ENCODE peak calls at places on chromosomes 3 and 15, in seven cellular contexts. U is heart left ventricle; J is sigmoid colon; K is A549; Q is caudate nucleus; G is neural progenitor cell; N is CD8-positive, alpha-beta memory T cell. B is an unnamed sample.

GRCh38 chr3:147407495-147408179 is 1.3 kb upstream of the ZIC4 start:
- DNase-seq in K (no peak), J (no peak), G (peak; percentile 50), U (no peak), N (no peak), Q (no peak), B (no peak)

GRCh38 chr3:33402936-33403335 is 37.3 kb downstream of the UBP1 start:
- DNase-seq in U (no peak), K (no peak), Q (no peak), N (no peak), G (no peak), J (no peak), B (no peak)

GRCh38 chr3:79604681-79605080 is 163.1 kb downstream of the ROBO1 start:
- DNase-seq in U (no peak), J (no peak), N (no peak), Q (no peak), G (no peak), K (no peak), B (no peak)

GRCh38 chr15:101433396-101433795 is 56.1 kb downstream of the PCSK6 start:
- DNase-seq in G (no peak), N (no peak), U (no peak), J (no peak), K (no peak), Q (no peak), B (no peak)

GRCh38 chr3:148319161-148319915 is 378.4 kb upstream of the AGTR1 start:
- DNase-seq in G (no peak), Q (no peak), N (no peak), K (no peak), U (no peak), J (no peak), B (no peak)

GRCh38 chr3:174863488-174863887 is 4.4 kb downstream of the NAALADL2 start:
- DNase-seq in J (no peak), K (no peak), U (no peak), N (no peak), Q (no peak), G (no peak), B (peak; percentile 90)

GRCh38 chr3:139728414-139728813 is 50.6 kb upstream of the NMNAT3 start:
- DNase-seq in K (peak; percentile 12), U (no peak), J (no peak), Q (no peak), G (no peak), N (no peak), B (no peak)

GRCh38 chr3:46737320-46737719 is 19.7 kb upstream of the PRSS50 start:
- DNase-seq in G (no peak), Q (no peak), U (no peak), N (no peak), K (no peak), J (no peak), B (no peak)

GRCh38 chr15:48913141-48913540 is 35.2 kb downstream of the EID1 start:
- DNase-seq in J (no peak), Q (no peak), G (no peak), U (no peak), N (no peak), K (peak; percentile 12), B (no peak)

GRCh38 chr3:194142156-194142910 is 6.4 kb downstream of the HES1 start:
- DNase-seq in G (peak; percentile 37), Q (no peak), U (peak; percentile 60), K (no peak), J (peak; percentile 87), N (no peak), B (no peak)

GRCh38 chr15:25776071-25776740 is 86.9 kb downstream of the ATP10A start:
- DNase-seq in J (no peak), N (no peak), Q (peak; percentile 36), K (no peak), U (no peak), G (no peak), B (no peak)

GRCh38 chr3:161560006-161560637 is 63.5 kb downstream of the OTOL1 start:
- DNase-seq in N (no peak), Q (peak; percentile 57), U (peak; percentile 27), J (peak; percentile 63), G (peak; percentile 83), K (peak; percentile 59), B (no peak)

GRCh38 chr3:144128117-144128892 is 156.7 kb downstream of the DIPK2A start:
- DNase-seq in Q (no peak), N (no peak), U (no peak), G (peak; percentile 60), K (no peak), J (no peak), B (no peak)

GRCh38 chr15:68820205-68820588 is 498 bp downstream of the ANP32A start:
- DNase-seq in U (peak; percentile 74), K (peak; percentile 70), Q (peak; percentile 84), N (peak; percentile 76), G (peak; percentile 66), J (peak; percentile 79), B (no peak)

GRCh38 chr15:68821898-68822380 is 1.2 kb upstream of the ANP32A start:
- DNase-seq in N (no peak), K (peak; percentile 31), G (peak; percentile 45), U (no peak), J (no peak), Q (no peak), B (no peak)

GRCh38 chr15:68820589-68821189 is at the start of gene ANP32A:
- DNase-seq in J (peak; percentile 98), U (peak; percentile 99), G (peak; percentile 98), Q (peak; percentile 95), N (peak; percentile 97), K (peak; percentile 97), B (peak; percentile 60)

GRCh38 chr15:68822818-68823217 is 2.1 kb upstream of the ANP32A start:
- DNase-seq in N (no peak), G (peak; percentile 37), U (no peak), J (no peak), K (no peak), Q (no peak), B (no peak)

DNA sequence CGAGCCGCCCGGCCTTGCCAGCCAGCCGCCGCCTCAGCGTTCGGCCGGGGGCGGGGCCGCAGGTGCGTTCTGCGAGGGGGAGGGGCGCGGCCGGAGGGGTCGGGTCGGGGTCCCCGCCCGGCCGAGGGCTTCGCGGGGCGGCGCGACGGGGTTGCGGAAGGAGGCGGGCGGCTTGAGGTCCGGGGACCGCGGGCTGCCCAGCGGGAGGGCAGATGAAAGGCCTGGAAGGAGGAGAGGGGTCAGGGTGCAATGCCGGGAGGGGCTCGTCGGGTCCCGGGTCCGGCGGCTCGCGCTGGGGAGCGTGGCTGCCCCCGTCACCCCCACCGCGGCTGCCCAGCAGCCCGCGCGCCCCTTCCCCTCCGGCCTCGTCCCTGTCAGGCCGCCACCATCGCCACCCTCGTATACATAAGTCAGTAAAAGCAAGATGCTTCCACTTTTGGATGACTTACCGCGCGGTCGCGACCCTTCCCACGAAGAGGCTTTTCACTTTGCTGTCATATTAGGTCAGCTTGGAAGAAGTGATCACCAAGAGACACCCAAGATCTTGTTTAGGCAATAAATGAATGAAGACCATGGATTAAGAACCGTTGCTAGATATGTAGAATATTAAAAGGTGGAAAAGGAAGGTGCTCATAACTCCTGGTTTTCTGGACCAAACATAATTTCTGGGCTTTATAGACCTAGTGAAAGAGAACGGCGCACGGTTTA is 649 bp upstream of the ANP32A start:
- DNase-seq in K (peak; percentile 18), J (peak; percentile 61), N (no peak), U (no peak), Q (no peak), G (no peak), B (no peak)
- H3K27ac ChIP-seq in K (peak overlapping the region; percentile 99), J (peak overlapping the region; percentile 99), N (peak overlapping the region; percentile 74), U (peak overlapping the region; percentile 99), Q (peak overlapping the region; percentile 98), G (no peak overlapping the region), B (peak overlapping the region; percentile 85)

GRCh38 chr15:42083916-42084315 is 10.4 kb downstream of the PLA2G4D start:
- DNase-seq in J (no peak), N (no peak), U (no peak), Q (no peak), K (no peak), G (no peak), B (no peak)

GRCh38 chr15:42083605-42083908 is 10.8 kb downstream of the PLA2G4D start:
- DNase-seq in N (no peak), K (no peak), Q (no peak), U (no peak), G (no peak), J (no peak), B (no peak)

GRCh38 chr15:42082141-42082540 is 12.2 kb downstream of the PLA2G4D start:
- DNase-seq in K (no peak), J (no peak), Q (no peak), N (no peak), G (no peak), U (no peak), B (no peak)

GRCh38 chr15:42081463-42081830 is 12.9 kb downstream of the PLA2G4D start:
- DNase-seq in G (no peak), K (no peak), Q (no peak), U (no peak), J (no peak), N (no peak), B (no peak)

DNA sequence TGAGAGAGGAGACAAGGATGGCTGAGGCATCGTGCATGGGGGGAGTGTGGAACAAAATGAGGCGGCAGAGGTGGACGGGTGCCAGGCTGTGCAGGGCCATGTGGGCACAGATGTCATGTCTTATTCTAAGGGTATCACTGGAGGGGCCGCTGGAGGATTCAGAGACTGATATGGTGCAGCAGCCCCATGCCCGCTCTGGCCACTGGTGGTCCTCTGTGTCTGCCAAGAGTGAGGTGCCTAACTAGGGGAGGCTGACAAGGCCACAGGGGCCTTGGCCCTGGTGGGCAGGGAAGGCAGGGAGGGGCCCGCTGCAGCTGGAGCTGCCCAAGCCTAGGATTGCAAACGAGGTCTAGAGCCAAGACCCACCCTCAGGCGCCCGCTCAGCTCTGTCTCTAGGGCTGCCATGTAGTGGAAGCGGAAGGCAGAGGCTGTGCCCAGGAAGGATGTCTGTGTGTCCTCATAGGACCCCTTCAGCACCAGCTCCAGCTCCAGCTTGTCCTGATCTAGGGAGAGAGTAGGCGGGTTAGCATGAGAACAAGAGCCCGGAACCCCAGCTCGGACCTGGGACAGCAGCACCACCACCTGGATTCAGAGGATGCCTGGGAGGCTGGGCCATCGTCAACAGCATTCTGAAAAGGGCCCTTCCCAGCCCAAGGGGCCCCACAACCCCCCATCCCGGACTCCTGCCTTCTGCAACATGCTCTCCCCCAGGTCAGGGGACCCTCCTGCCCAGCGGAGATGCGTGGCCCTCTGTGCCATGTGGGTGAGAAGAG is 11.3 kb downstream of the PLA2G4D start:
- DNase-seq in J (no peak), U (no peak), N (peak; percentile 45), G (no peak), Q (no peak), K (no peak), B (no peak)
- H3K27ac ChIP-seq in J (no peak overlapping the region), U (no peak overlapping the region), N (no peak overlapping the region), G (no peak overlapping the region), Q (no peak overlapping the region), K (no peak overlapping the region), B (no peak overlapping the region)

GRCh38 chr15:96329403-96329981 is 1.0 kb upstream of the NR2F2 start:
- DNase-seq in Q (no peak), U (no peak), G (peak; percentile 13), J (no peak), K (peak; percentile 10), N (no peak), B (no peak)
- H3K27ac ChIP-seq in Q (no peak overlapping the region), U (peak overlapping the region; percentile 90), G (no peak overlapping the region), J (peak overlapping the region; percentile 97), K (peak overlapping the region; percentile 89), N (peak overlapping the region; percentile 35), B (peak overlapping the region; percentile 94)

DNA sequence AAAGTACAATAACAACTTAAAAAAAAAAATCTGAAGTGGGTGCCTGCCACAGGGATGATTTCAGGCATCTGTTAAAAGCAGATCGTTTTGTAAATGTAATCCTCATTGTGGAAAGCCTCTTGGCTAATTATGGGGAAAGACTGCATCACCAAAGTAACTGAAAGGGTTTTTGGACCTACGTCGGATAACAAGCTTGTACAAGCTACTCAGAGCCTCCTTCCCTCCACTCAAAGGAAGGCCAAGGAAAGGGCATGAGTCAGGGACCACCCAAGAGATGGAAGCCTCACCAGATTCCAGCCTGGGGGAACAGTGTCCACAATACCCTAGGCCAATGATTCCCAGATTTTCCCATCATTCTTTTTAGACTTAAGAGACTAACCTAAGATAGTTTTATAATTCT is 84.3 kb downstream of the ATP1B3 start:
- DNase-seq in N (no peak), U (no peak), K (no peak), G (peak; percentile 31), J (no peak), Q (no peak), B (no peak)
- H3K27ac ChIP-seq in N (no peak overlapping the region), U (peak overlapping the region; percentile 43), K (no peak overlapping the region), G (no peak overlapping the region), J (peak overlapping the region; percentile 51), Q (no peak overlapping the region), B (peak overlapping the region; percentile 72)